ENCODE peak calls at places on chromosomes 5 and 9, in four cellular contexts. One of them, this sample, is unnamed.

GRCh38 chr9:137053944-137054931 is at the start of gene ENTPD2:
- DNase-seq in body of pancreas: peak; percentile 80
- DNase-seq in CD8-positive, alpha-beta T cell: no peak
- DNase-seq in IMR-90: no peak
- DNase-seq in this sample: no peak

GRCh38 chr5:149632311-149633251 is 51.3 kb downstream of the ARHGEF37 start:
- DNase-seq in body of pancreas: no peak
- DNase-seq in CD8-positive, alpha-beta T cell: no peak
- DNase-seq in IMR-90: peak; percentile 93
- DNase-seq in this sample: no peak

GRCh38 chr5:7548576-7548975 is 152.6 kb downstream of the ADCY2 start:
- DNase-seq in CD8-positive, alpha-beta T cell: no peak
- DNase-seq in IMR-90: no peak
- DNase-seq in body of pancreas: no peak
- DNase-seq in this sample: no peak

GRCh38 chr9:97767891-97768290 is 70.8 kb upstream of the XPA start:
- DNase-seq in CD8-positive, alpha-beta T cell: no peak
- DNase-seq in IMR-90: peak; percentile 75
- DNase-seq in body of pancreas: no peak
- DNase-seq in this sample: no peak

GRCh38 chr5:123265551-123265950 is 157.7 kb downstream of the CEP120 start:
- DNase-seq in CD8-positive, alpha-beta T cell: no peak
- DNase-seq in body of pancreas: no peak
- DNase-seq in IMR-90: peak; percentile 34
- DNase-seq in this sample: no peak

GRCh38 chr9:117720555-117720954 is 16.4 kb downstream of the TLR4 start:
- DNase-seq in CD8-positive, alpha-beta T cell: no peak
- DNase-seq in IMR-90: no peak
- DNase-seq in body of pancreas: no peak
- DNase-seq in this sample: peak; percentile 42

GRCh38 chr5:132105688-132106087 is 32.1 kb downstream of the CSF2 start:
- DNase-seq in IMR-90: no peak
- DNase-seq in CD8-positive, alpha-beta T cell: no peak
- DNase-seq in body of pancreas: no peak
- DNase-seq in this sample: no peak

GRCh38 chr9:2271426-2271825 is 256.3 kb downstream of the SMARCA2 start:
- DNase-seq in IMR-90: no peak
- DNase-seq in body of pancreas: peak; percentile 32
- DNase-seq in CD8-positive, alpha-beta T cell: no peak
- DNase-seq in this sample: peak; percentile 25

GRCh38 chr5:95958308-95959014 is 3.2 kb downstream of the ELL2 start:
- DNase-seq in body of pancreas: peak; percentile 37
- DNase-seq in IMR-90: peak; percentile 54
- DNase-seq in CD8-positive, alpha-beta T cell: no peak
- DNase-seq in this sample: no peak

GRCh38 chr5:1907616-1908015 is 24.9 kb upstream of the IRX4 start:
- DNase-seq in body of pancreas: no peak
- DNase-seq in IMR-90: no peak
- DNase-seq in CD8-positive, alpha-beta T cell: no peak
- DNase-seq in this sample: no peak

GRCh38 chr9:79883073-79883645 is 311.4 kb downstream of the TLE4 start:
- DNase-seq in CD8-positive, alpha-beta T cell: peak; percentile 68
- DNase-seq in body of pancreas: no peak
- DNase-seq in IMR-90: no peak
- DNase-seq in this sample: peak; percentile 20

GRCh38 chr5:171541380-171541779 is 121.9 kb downstream of the FGF18 start:
- DNase-seq in IMR-90: no peak
- DNase-seq in CD8-positive, alpha-beta T cell: no peak
- DNase-seq in body of pancreas: no peak
- DNase-seq in this sample: no peak

GRCh38 chr5:15521349-15521937 is 21.5 kb downstream of the FBXL7 start:
- DNase-seq in body of pancreas: no peak
- DNase-seq in IMR-90: peak; percentile 47
- DNase-seq in CD8-positive, alpha-beta T cell: no peak
- DNase-seq in this sample: no peak

GRCh38 chr5:53091304-53091703 is 18.3 kb downstream of the MOCS2 start:
- DNase-seq in IMR-90: peak; percentile 72
- DNase-seq in CD8-positive, alpha-beta T cell: no peak
- DNase-seq in body of pancreas: no peak
- DNase-seq in this sample: no peak

GRCh38 chr5:17248999-17249634 is 31.7 kb downstream of the BASP1 start:
- DNase-seq in body of pancreas: no peak
- DNase-seq in IMR-90: peak; percentile 99
- DNase-seq in CD8-positive, alpha-beta T cell: no peak
- DNase-seq in this sample: no peak

GRCh38 chr9:111099199-111100005 is 61.1 kb upstream of the LPAR1 start:
- DNase-seq in IMR-90: no peak
- DNase-seq in body of pancreas: no peak
- DNase-seq in CD8-positive, alpha-beta T cell: no peak
- DNase-seq in this sample: no peak

GRCh38 chr9:121781701-121782464 is 130.4 kb downstream of the DAB2IP start:
- DNase-seq in CD8-positive, alpha-beta T cell: no peak
- DNase-seq in IMR-90: no peak
- DNase-seq in body of pancreas: no peak
- DNase-seq in this sample: no peak

GRCh38 chr5:5650242-5650641 is 227.8 kb downstream of the ICE1 start:
- DNase-seq in body of pancreas: no peak
- DNase-seq in CD8-positive, alpha-beta T cell: no peak
- DNase-seq in IMR-90: no peak
- DNase-seq in this sample: no peak

GRCh38 chr9:24245988-24246387 is 299.7 kb downstream of the IZUMO3 start:
- DNase-seq in body of pancreas: no peak
- DNase-seq in CD8-positive, alpha-beta T cell: no peak
- DNase-seq in IMR-90: peak; percentile 10
- DNase-seq in this sample: no peak

GRCh38 chr5:35608881-35609779 is 8.5 kb upstream of the SPEF2 start:
- DNase-seq in body of pancreas: no peak
- DNase-seq in IMR-90: no peak
- DNase-seq in CD8-positive, alpha-beta T cell: no peak
- DNase-seq in this sample: no peak

GRCh38 chr5:78716221-78716620 is 67.6 kb upstream of the LHFPL2 start:
- DNase-seq in CD8-positive, alpha-beta T cell: no peak
- DNase-seq in IMR-90: peak; percentile 67
- DNase-seq in body of pancreas: no peak
- DNase-seq in this sample: no peak

GRCh38 chr5:43193171-43193951 is 1.3 kb downstream of the NIM1K start:
- DNase-seq in CD8-positive, alpha-beta T cell: peak; percentile 27
- DNase-seq in body of pancreas: no peak
- DNase-seq in IMR-90: peak; percentile 94
- DNase-seq in this sample: no peak

GRCh38 chr5:65262590-65263189 is 219.0 kb downstream of the ADAMTS6 start:
- DNase-seq in IMR-90: peak; percentile 93
- DNase-seq in body of pancreas: no peak
- DNase-seq in CD8-positive, alpha-beta T cell: no peak
- DNase-seq in this sample: no peak

GRCh38 chr5:86909461-86909881 is 291.7 kb downstream of the COX7C start:
- DNase-seq in body of pancreas: no peak
- DNase-seq in IMR-90: peak; percentile 75
- DNase-seq in CD8-positive, alpha-beta T cell: no peak
- DNase-seq in this sample: no peak

GRCh38 chr5:167642779-167643517 is 648.5 kb upstream of the WWC1 start:
- DNase-seq in IMR-90: peak; percentile 92
- DNase-seq in CD8-positive, alpha-beta T cell: no peak
- DNase-seq in body of pancreas: no peak
- DNase-seq in this sample: no peak

GRCh38 chr5:52709171-52709925 is 78.4 kb upstream of the ITGA1 start:
- DNase-seq in IMR-90: peak; percentile 42
- DNase-seq in body of pancreas: no peak
- DNase-seq in CD8-positive, alpha-beta T cell: no peak
- DNase-seq in this sample: no peak

GRCh38 chr5:158731014-158731413 is 368.7 kb downstream of the EBF1 start:
- DNase-seq in IMR-90: no peak
- DNase-seq in CD8-positive, alpha-beta T cell: no peak
- DNase-seq in body of pancreas: no peak
- DNase-seq in this sample: no peak

GRCh38 chr5:158725223-158725825 is 374.4 kb downstream of the EBF1 start:
- DNase-seq in IMR-90: no peak
- DNase-seq in CD8-positive, alpha-beta T cell: no peak
- DNase-seq in body of pancreas: no peak
- DNase-seq in this sample: no peak

GRCh38 chr5:158727108-158727507 is 372.6 kb downstream of the EBF1 start:
- DNase-seq in CD8-positive, alpha-beta T cell: no peak
- DNase-seq in body of pancreas: no peak
- DNase-seq in IMR-90: no peak
- DNase-seq in this sample: no peak

GRCh38 chr5:158732345-158732744 is 367.4 kb downstream of the EBF1 start:
- DNase-seq in CD8-positive, alpha-beta T cell: no peak
- DNase-seq in IMR-90: no peak
- DNase-seq in body of pancreas: no peak
- DNase-seq in this sample: no peak

GRCh38 chr5:158727771-158728311 is 371.9 kb downstream of the EBF1 start:
- DNase-seq in IMR-90: no peak
- DNase-seq in body of pancreas: no peak
- DNase-seq in CD8-positive, alpha-beta T cell: no peak
- DNase-seq in this sample: peak; percentile 59
- H3K36me3 ChIP-seq in IMR-90: no peaks in the 10 kb centered on the region
- H3K36me3 ChIP-seq in body of pancreas: no peaks in the 10 kb centered on the region
- H3K36me3 ChIP-seq in CD8-positive, alpha-beta T cell: no peaks in the 10 kb centered on the region
- H3K36me3 ChIP-seq in this sample: peaks cover 13% of the 10 kb centered on the region

GRCh38 chr9:113898151-113898550 is 22.0 kb downstream of the ZNF618 start:
- DNase-seq in IMR-90: no peak
- DNase-seq in CD8-positive, alpha-beta T cell: no peak
- DNase-seq in body of pancreas: no peak
- DNase-seq in this sample: no peak
- TF ChIP-seq CTCF in IMR-90: no peak
- TF ChIP-seq CTCF in CD8-positive, alpha-beta T cell: no peak
- TF ChIP-seq CTCF in body of pancreas: no peak
- TF ChIP-seq CTCF in this sample: no peak

GRCh38 chr5:67146574-67146973 is 50.0 kb downstream of the CD180 start:
- DNase-seq in body of pancreas: no peak
- DNase-seq in IMR-90: peak; percentile 47
- DNase-seq in CD8-positive, alpha-beta T cell: no peak
- DNase-seq in this sample: no peak
- H3K36me3 ChIP-seq in body of pancreas: peaks cover 10% of the 10 kb centered on the region
- H3K36me3 ChIP-seq in IMR-90: peaks cover 17% of the 10 kb centered on the region
- H3K36me3 ChIP-seq in CD8-positive, alpha-beta T cell: peaks cover 12% of the 10 kb centered on the region
- H3K36me3 ChIP-seq in this sample: peaks cover 88% of the 10 kb centered on the region

DNA sequence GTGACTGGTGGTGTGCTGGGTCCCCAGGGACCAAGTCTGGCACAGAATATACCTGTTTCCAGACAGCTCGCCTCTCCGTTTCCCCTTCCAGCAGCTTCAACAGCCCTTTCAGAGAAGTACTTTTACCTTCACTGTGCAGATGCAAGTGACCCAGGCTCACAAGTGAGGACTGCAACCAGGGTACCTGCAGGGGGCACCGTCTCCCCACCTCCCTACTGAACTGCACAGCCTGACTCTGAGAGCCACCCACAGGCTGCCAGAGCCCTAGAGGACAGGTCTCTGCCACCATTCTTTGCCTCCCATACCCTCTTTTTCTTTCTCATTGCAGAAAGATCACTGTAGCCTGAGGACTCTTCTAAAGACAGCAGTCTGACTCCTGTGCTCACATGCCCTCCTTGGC is 15.4 kb downstream of the IL9 start:
- DNase-seq in CD8-positive, alpha-beta T cell: no peak
- DNase-seq in body of pancreas: no peak
- DNase-seq in IMR-90: no peak
- DNase-seq in this sample: no peak
- TF ChIP-seq CTCF in CD8-positive, alpha-beta T cell: no peak
- TF ChIP-seq CTCF in body of pancreas: no peak
- TF ChIP-seq CTCF in IMR-90: peak; percentile 22
- TF ChIP-seq CTCF in this sample: no peak

This sample was measured in left ventricle myocardium inferior.